ENCODE peak calls at places on chromosome 10, in four cellular contexts. X is A549, F is OCI-LY7, P is neural crest cell. R is an unnamed sample.

GRCh38 chr10:130160775-130161174 is 24.6 kb downstream of the GLRX3 start:
- DNase-seq in P (no peak), F (peak; percentile 26), X (peak; percentile 38), R (no peak)

GRCh38 chr10:11298116-11298515 is 280.4 kb downstream of the CELF2 start:
- DNase-seq in F (no peak), P (no peak), X (no peak), R (no peak)

GRCh38 chr10:101008823-101009423 is 9.3 kb downstream of the LZTS2 start:
- DNase-seq in F (no peak), P (no peak), X (no peak), R (no peak)

GRCh38 chr10:43596546-43596945 is 9.7 kb upstream of the ZNF485 start:
- DNase-seq in X (no peak), F (no peak), P (no peak), R (no peak)

GRCh38 chr10:91210435-91210834 is 10.0 kb upstream of the PCGF5 start:
- DNase-seq in P (no peak), F (peak; percentile 90), X (no peak), R (no peak)

GRCh38 chr10:100886946-100887345 is 25.8 kb upstream of the SLF2 start:
- DNase-seq in F (no peak), X (no peak), P (no peak), R (no peak)

GRCh38 chr10:6494934-6495592 is 85.0 kb downstream of the PRKCQ start:
- DNase-seq in X (no peak), F (no peak), P (no peak), R (no peak)

GRCh38 chr10:71436268-71436922 is 39.7 kb downstream of the CDH23 start:
- DNase-seq in P (no peak), X (no peak), F (no peak), R (no peak)

GRCh38 chr10:102455893-102456471 is 4.6 kb upstream of the C10orf95 start:
- DNase-seq in X (peak; percentile 63), F (no peak), P (no peak), R (no peak)

GRCh38 chr10:92550924-92551323 is 23.0 kb downstream of the IDE start:
- DNase-seq in F (no peak), X (peak; percentile 16), P (no peak), R (no peak)
- TF ChIP-seq CTCF in F (no peak), X (no peak), P (peak; percentile 23), R (no peak)

GRCh38 chr10:21531164-21531563 is 2.9 kb upstream of the MLLT10 start:
- DNase-seq in X (peak; percentile 35), P (no peak), F (no peak), R (no peak)

GRCh38 chr10:21535494-21535818 is 1.4 kb downstream of the MLLT10 start:
- DNase-seq in X (no peak), F (no peak), P (no peak), R (no peak)

GRCh38 chr10:21534611-21535493 is 820 bp downstream of the MLLT10 start:
- DNase-seq in P (peak; percentile 43), F (peak; percentile 61), X (peak; percentile 69), R (peak; percentile 77)

GRCh38 chr10:21532694-21533576 is 1.1 kb upstream of the MLLT10 start:
- DNase-seq in X (peak; percentile 21), P (no peak), F (no peak), R (no peak)

DNA sequence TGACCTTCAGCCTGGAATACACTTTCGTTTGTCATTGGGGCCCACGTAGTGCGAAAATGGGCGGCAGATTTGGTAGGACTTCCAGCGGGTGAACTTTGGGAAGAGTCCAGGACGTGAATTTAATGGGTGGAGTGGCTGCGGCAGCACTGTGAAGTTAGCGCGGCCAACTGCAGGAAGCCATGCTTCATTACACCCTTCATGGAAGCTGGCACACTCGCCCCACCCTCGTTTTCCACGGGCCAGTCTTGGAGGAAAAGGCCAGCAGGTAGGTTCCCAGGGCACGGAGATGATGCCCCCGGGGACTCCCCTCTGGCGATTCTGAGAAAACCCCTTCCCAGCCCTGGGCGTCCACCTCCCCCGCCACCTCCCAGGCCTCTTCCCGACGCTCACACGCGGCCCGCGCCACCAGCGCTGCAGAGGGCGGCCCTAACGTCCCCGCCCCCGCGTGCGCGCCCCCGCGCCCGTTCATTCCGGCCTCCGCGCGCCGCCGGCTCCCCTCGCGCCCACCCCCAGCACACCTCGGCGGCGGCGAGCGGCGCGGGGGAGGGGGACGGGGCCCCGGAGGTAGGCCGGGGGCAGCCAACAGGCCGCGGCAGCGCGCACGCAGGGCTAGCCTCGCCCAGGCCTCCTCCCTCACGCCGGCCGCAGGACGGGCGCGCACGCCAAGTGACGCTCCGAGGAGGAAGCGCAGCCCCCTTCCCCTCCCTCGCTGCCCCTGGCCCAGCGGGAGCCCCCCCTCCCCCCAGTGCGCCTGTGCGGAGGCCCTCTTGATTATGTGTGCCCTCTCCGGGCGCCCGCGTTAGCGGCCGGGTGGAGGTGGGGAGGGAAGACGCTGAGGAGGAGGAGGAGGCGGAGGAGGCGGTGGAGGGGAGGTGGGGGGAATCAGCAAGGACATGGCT is at the start of gene MLLT10:
- DNase-seq in X (peak; percentile 96), F (peak; percentile 98), P (peak; percentile 89), R (peak; percentile 93)
- TF ChIP-seq CTCF in X (no peak), F (no peak), P (peak; percentile 44), R (no peak)

DNA sequence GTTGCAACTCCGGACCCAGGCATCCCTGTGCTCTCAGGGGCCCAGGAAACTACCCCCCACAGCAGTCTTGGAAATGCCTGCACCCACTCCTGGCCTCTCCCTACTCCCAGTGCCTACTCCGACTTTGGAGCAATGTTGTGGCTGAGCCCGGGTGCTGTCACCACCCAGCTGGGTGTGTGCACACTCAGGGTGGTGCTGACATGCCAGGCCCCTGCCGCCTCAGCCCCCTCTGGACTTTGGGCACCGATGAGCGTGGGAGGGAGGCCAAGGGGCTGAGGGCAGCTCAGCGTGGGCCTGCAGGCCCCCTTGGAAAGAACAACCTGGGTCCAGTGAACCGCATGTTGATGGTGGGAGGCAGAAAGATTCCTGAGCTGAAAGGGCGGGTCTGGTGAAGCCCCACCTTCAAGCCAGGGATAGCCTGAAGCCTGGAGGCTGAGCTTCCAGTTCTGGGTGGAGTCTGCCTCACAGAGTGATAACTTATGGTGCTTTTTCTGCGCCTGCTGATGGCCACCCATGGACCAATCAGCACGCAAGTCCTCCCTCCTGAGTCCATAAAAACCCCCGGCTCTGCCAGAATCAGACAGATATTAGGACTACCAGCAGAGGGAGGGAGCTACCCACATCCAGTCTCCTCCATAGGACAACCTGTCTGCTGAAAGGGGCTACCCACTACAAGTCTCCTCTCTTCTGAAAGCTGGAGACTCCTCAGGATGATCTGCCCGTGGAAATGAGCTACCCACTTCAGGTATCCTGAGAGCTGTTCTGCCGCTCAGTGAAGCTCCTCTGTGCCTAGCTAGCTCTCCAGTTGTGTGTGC is 380.4 kb upstream of the SORCS1 start:
- DNase-seq in X (no peak), F (no peak), P (no peak), R (no peak)
- TF ChIP-seq CTCF in X (no peak), F (no peak), P (no peak), R (no peak)

GRCh38 chr10:45602082-45602730 is 70.4 kb downstream of the ZFAND4 start:
- DNase-seq in P (no peak), X (no peak), F (no peak), R (no peak)
- TF ChIP-seq CTCF in P (no peak), X (no peak), F (no peak), R (no peak)

GRCh38 chr10:127649642-127650041 is 87.3 kb upstream of the FOXI2 start:
- DNase-seq in P (peak; percentile 9), F (peak; percentile 11), X (peak; percentile 27), R (peak; percentile 27)
- TF ChIP-seq CTCF in P (peak; percentile 38), F (peak; percentile 67), X (peak; percentile 26), R (peak; percentile 40)

DNA sequence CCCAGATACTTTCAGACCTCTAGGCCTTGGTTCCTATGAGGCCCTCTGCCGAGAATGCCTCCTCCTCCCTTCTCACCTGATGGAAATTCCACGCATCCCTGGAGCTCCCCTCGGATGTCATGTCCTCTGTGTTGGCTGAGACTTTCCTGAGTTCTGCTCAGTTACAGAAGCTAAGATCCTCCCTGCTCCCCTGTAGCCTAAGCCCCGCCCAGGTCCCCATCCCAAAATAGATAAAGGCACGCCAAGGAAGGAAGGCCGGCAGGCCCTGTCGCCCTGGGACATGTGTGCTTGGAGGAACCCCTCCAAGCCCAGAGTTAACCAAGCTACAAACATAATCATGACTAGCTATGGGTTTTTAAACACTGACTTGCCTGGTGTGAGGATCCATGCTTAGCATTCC is 123.5 kb downstream of the SORBS1 start:
- DNase-seq in P (no peak), X (no peak), F (no peak), R (no peak)
- TF ChIP-seq CTCF in P (no peak), X (no peak), F (no peak), R (no peak)